ENCODE peak calls at places on chromosomes 12 and 14, in nine cellular contexts. P is HepG2, A is GM23248, C is OCI-LY7, T is neural progenitor cell, I is neuronal stem cell, G is MM.1S, V is H9, N is mammary epithelial cell. B is an unnamed sample. For H3K4me1, the result is how much of the 10 kb centered on the place peaks cover.

GRCh38 chr12:130493951-130494350 is 156.3 kb downstream of the PIWIL1 start:
- DNase-seq in P (no peak), A (no peak), C (no peak), T (no peak), I (no peak), G (no peak), V (no peak), N (no peak), B (no peak)

GRCh38 chr12:94725375-94726168 is 75.2 kb upstream of the TMCC3 start:
- DNase-seq in P (peak), A (peak), C (peak), T (peak), I (no peak), G (no peak), V (peak), N (peak), B (peak)

GRCh38 chr14:100031506-100032281 is 33.5 kb upstream of the EVL start:
- DNase-seq in P (no peak), A (peak), C (no peak), T (no peak), I (no peak), G (no peak), V (no peak), N (peak), B (peak)

GRCh38 chr12:39272934-39273770 is 169.8 kb downstream of the KIF21A start:
- DNase-seq in P (peak), A (peak), C (peak), T (peak), I (peak), G (peak), V (no peak), N (peak), B (peak)

GRCh38 chr12:119051474-119051873 is 70.1 kb downstream of the SRRM4 start:
- DNase-seq in P (no peak), A (no peak), C (no peak), T (no peak), I (no peak), G (no peak), V (no peak), N (no peak), B (no peak)

GRCh38 chr14:104267895-104268294 is 129.5 kb downstream of the KIF26A start:
- DNase-seq in P (no peak), A (peak), C (no peak), T (no peak), I (no peak), G (no peak), V (peak), N (no peak), B (no peak)

GRCh38 chr12:124774462-124775167 is 89.0 kb downstream of the SCARB1 start:
- DNase-seq in P (no peak), A (peak), C (peak), T (no peak), I (no peak), G (peak), V (no peak), N (peak), B (peak)

GRCh38 chr14:73833530-73834257 is 17.9 kb upstream of the PTGR2 start:
- DNase-seq in P (peak), A (peak), C (no peak), T (peak), I (no peak), G (no peak), V (peak), N (no peak), B (no peak)

GRCh38 chr14:97185186-97185585 is 388.0 kb downstream of the VRK1 start:
- DNase-seq in P (no peak), A (no peak), C (peak), T (peak), I (peak), G (no peak), V (no peak), N (no peak), B (peak)

GRCh38 chr12:9649532-9649940 is 20.0 kb upstream of the CLEC2D start:
- DNase-seq in P (no peak), A (no peak), C (peak), T (peak), I (no peak), G (peak), V (peak), N (peak), B (no peak)

GRCh38 chr12:12877789-12878455 is 13.4 kb upstream of the GPRC5A start:
- DNase-seq in P (no peak), A (peak), C (no peak), T (no peak), I (no peak), G (no peak), V (no peak), N (no peak), B (no peak)

GRCh38 chr12:112716099-112717093 is 75.2 kb upstream of the RPH3A start:
- DNase-seq in P (no peak), A (peak), C (peak), T (peak), I (no peak), G (no peak), V (peak), N (peak), B (no peak)

GRCh38 chr12:114406326-114407033 is 536 bp upstream of the TBX5 start:
- DNase-seq in P (no peak), A (peak), C (no peak), T (peak), I (peak), G (no peak), V (no peak), N (no peak), B (no peak)

GRCh38 chr12:109679716-109680520 is 33.7 kb upstream of the FAM222A start:
- DNase-seq in P (no peak), A (no peak), C (no peak), T (no peak), I (no peak), G (no peak), V (peak), N (no peak), B (no peak)

GRCh38 chr12:97886548-97887176 is 424.1 kb downstream of the RMST start:
- DNase-seq in P (no peak), A (no peak), C (no peak), T (no peak), I (no peak), G (no peak), V (no peak), N (no peak), B (no peak)

GRCh38 chr12:87782838-87783237 is 246.4 kb downstream of the C12orf50 start:
- DNase-seq in P (no peak), A (no peak), C (no peak), T (no peak), I (no peak), G (no peak), V (no peak), N (no peak), B (no peak)

GRCh38 chr14:51818748-51819386 is 41.5 kb upstream of the GNG2 start:
- DNase-seq in P (no peak), A (no peak), C (peak), T (no peak), I (no peak), G (no peak), V (no peak), N (no peak), B (peak)

GRCh38 chr12:48285751-48286650 is 64.7 kb downstream of the ZNF641 start:
- DNase-seq in P (no peak), A (no peak), C (peak), T (no peak), I (no peak), G (peak), V (no peak), N (no peak), B (peak)

GRCh38 chr12:121949643-121950397 is 31.4 kb downstream of the CFAP251 start:
- DNase-seq in P (peak), A (peak), C (no peak), T (no peak), I (no peak), G (no peak), V (no peak), N (peak), B (peak)

GRCh38 chr14:79552778-79553177 is 658.5 kb downstream of the DIO2 start:
- DNase-seq in P (no peak), A (no peak), C (no peak), T (peak), I (no peak), G (no peak), V (no peak), N (no peak), B (peak)

GRCh38 chr14:53655080-53655785 is 301.4 kb downstream of the BMP4 start:
- DNase-seq in P (no peak), A (no peak), C (no peak), T (no peak), I (no peak), G (no peak), V (no peak), N (no peak), B (no peak)

GRCh38 chr12:108457006-108457733 is 57.9 kb upstream of the FICD start:
- DNase-seq in P (peak), A (peak), C (peak), T (peak), I (peak), G (peak), V (peak), N (peak), B (peak)

GRCh38 chr12:32780111-32780510 is 24.4 kb upstream of the YARS2 start:
- DNase-seq in P (no peak), A (no peak), C (no peak), T (no peak), I (no peak), G (no peak), V (no peak), N (no peak), B (peak)

GRCh38 chr12:88163371-88163770 is 21.3 kb downstream of the TMTC3 start:
- DNase-seq in P (no peak), A (no peak), C (no peak), T (no peak), I (no peak), G (no peak), V (no peak), N (no peak), B (no peak)

DNA sequence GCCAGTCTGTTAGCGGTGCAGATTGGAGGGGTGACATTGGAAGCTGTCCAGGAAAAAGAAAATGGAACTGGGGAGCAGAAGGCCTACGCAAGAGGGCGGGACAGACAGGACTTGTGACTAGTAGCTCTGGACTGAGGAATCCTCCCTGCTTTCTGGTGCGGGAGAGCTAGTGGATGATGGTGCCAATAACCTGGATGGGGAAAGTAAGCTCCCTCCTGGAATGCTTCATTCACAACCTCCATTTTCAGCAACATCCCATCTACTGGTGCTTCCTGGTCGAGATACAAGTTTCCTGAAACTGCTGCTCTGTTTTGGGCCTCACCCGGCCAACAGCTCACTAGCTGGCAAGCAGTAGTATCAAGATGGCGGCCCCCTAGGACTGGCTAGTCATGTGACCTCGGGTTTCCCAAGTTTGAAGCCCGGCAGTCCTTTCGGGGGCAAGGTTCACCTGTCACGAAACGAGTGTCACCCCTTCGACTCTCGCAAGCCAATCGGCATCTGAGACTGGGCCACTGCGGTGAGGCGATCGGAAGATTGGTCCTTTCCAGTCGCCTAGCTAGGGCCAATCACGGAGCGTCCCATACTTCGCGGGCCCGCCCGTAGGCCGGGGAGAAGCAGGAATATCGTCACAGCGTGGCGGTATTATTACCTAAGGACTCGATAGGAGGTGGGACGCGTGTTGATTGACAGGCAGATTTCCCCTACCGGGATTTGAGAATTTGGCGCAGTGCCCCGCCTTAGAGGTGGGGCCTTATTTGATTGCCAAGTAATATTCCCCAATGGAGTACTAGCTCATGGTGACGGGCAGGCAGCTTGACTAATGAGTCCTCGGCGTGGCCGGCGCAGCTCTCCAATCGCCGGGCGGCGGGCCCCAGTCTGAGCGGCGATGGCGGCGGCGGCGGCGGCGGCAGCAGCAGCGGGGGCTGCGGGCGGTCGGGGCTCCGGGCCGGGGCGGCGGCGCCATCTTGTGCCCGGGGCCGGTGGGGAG is at the start of gene PABPN1:
- DNase-seq in P (peak), A (peak), C (peak), T (peak), I (peak), G (peak), V (peak), N (peak), B (peak)
- H2AFZ ChIP-seq in P (peak), A (peak), C (peak), T (peak), I (peak), G (peak), V (no peak), N (peak), B (peak)

GRCh38 chr12:54419088-54419887 is at the start of gene ITGA5:
- DNase-seq in P (no peak), A (peak), C (no peak), T (peak), I (peak), G (no peak), V (peak), N (peak), B (peak)
- H3K4me1 ChIP-seq in P (under half), A (half or more), C (under half), T (under half), I (under half), G (under half), V (under half), N (half or more), B (half or more)

GRCh38 chr12:105100207-105100985 is 7.1 kb upstream of the WASHC4 start:
- DNase-seq in P (no peak), A (peak), C (no peak), T (no peak), I (no peak), G (no peak), V (no peak), N (peak), B (peak)
- H2AFZ ChIP-seq in P (no peak), A (peak), C (no peak), T (no peak), I (no peak), G (no peak), V (no peak), N (no peak), B (peak)

GRCh38 chr12:123058471-123058870 is 78.0 kb downstream of the ARL6IP4 start:
- DNase-seq in P (no peak), A (no peak), C (no peak), T (no peak), I (no peak), G (no peak), V (no peak), N (no peak), B (no peak)
- H3K4me1 ChIP-seq in P (under half), A (under half), C (half or more), T (under half), I (under half), G (under half), V (under half), N (under half), B (under half)

DNA sequence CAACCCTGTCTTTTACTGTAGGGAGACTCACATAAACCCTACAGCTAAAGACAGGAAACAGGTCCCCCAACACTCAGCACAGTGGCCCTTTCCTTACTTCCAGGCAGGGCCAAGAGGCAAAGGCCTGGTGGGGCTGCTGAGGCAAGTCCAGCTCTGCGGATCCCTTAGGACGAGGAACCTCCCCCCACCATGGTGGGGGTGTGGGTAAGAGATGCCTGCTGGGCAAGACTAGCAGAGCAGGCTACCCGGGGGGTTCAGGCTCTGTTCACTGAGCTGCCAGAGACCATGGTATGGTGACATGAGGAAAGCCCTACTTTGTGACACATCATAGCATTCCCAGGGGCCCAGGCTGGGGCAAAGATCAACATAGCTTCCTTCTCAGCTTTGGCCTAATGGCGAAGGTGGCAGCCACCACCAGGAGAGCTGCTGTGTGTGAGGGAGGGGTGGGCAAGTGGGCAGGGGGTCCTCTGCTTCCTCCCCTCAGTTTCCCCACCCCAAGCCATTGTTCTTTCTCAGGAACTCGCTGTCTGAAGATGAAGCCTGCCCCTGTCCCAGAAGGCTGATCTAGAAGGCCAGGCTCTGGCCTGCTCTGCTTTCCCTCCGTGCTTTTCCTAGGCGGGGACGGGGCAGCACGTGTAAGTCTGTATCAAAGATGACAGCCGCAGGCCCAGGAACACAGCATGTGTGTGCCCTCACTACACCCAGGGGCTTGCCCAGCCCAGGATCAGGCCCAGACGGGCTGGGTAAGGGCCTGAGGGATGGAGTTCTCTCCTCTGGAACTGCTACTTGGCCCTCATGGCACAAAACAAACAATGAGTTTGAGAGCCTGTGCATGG is 10.1 kb upstream of the TINF2 start:
- DNase-seq in P (peak), A (no peak), C (no peak), T (no peak), I (no peak), G (no peak), V (no peak), N (no peak), B (no peak)
- H2AFZ ChIP-seq in P (no peak), A (no peak), C (no peak), T (no peak), I (no peak), G (no peak), V (no peak), N (no peak), B (no peak)

B was measured in PC-3.